ENCODE peak calls at places on chromosomes 6 and 20, in nine cellular contexts. T is activated T-helper 1 cell treated with Interleukin-2 at 50 U/mL for 16 hours; F is cerebellum; Q is Kasumi-1; V is activated naive CD4-positive, alpha-beta T cell treated with Interleukin-2 at 50 U/mL for 16 hours; S is AG08396; U is globus pallidus; W is HFF-Myc; G is neuronal stem cell. D is an unnamed sample.

GRCh38 chr6:161029195-161029809 is 37.7 kb downstream of the MAP3K4 start:
- DNase-seq in V (peak), F (no peak), G (no peak), U (no peak), T (no peak), W (peak), S (peak), Q (peak), D (no peak)

GRCh38 chr6:139330841-139331500 is 39.2 kb upstream of the TXLNB start:
- DNase-seq in W (no peak), G (no peak), F (no peak), Q (no peak), T (no peak), S (no peak), V (no peak), U (no peak), D (no peak)

GRCh38 chr6:143843689-143844405 is 709 bp downstream of the LTV1 start:
- DNase-seq in F (no peak), V (no peak), Q (peak), S (no peak), W (no peak), G (no peak), U (no peak), T (no peak), D (peak)

GRCh38 chr6:37798436-37799262 is 20.9 kb upstream of the ZFAND3 start:
- DNase-seq in V (no peak), Q (no peak), F (no peak), G (no peak), W (no peak), T (no peak), U (no peak), S (no peak), D (no peak)

GRCh38 chr6:111805511-111806181 is 67.6 kb downstream of the FYN start:
- DNase-seq in U (no peak), G (no peak), F (no peak), W (no peak), Q (no peak), T (no peak), S (no peak), V (peak), D (peak)

GRCh38 chr20:59022754-59023153 is 3.5 kb downstream of the TUBB1 start:
- DNase-seq in W (no peak), G (no peak), S (no peak), Q (no peak), U (no peak), T (no peak), V (no peak), F (no peak), D (no peak)

GRCh38 chr6:34093854-34094430 is 51.9 kb downstream of the GRM4 start:
- DNase-seq in T (no peak), F (no peak), W (no peak), V (no peak), Q (no peak), U (no peak), S (no peak), G (no peak), D (no peak)

GRCh38 chr20:44280387-44280786 is 30.6 kb downstream of the FITM2 start:
- DNase-seq in G (no peak), V (no peak), F (no peak), Q (no peak), W (no peak), U (no peak), S (no peak), T (no peak), D (no peak)

GRCh38 chr6:17919494-17919893 is 67.9 kb downstream of the KIF13A start:
- DNase-seq in G (no peak), S (no peak), V (no peak), Q (no peak), W (no peak), U (no peak), T (no peak), F (no peak), D (no peak)

GRCh38 chr6:48664850-48665249 is 553.9 kb upstream of the PTCHD4 start:
- DNase-seq in T (no peak), W (peak), Q (no peak), G (no peak), F (no peak), U (no peak), V (no peak), S (no peak), D (no peak)

D was measured in dermis blood vessel endothelial cell.